ENCODE peak calls at places on chromosomes 3 and 15, in four cellular contexts. V is heart right ventricle, B is right cardiac atrium, Y is lower lobe of right lung. H is an unnamed sample.
A peak's percentile ranks its signal among the peaks of the same experiment; 100 is the strongest.

GRCh38 chr3:104952587-104952986 is 414.1 kb upstream of the ALCAM start:
- DNase-seq in B (no peak), V (no peak), Y (peak; percentile 55), H (no peak)

GRCh38 chr15:43329222-43329959 is 982 bp downstream of the LCMT2 start:
- DNase-seq in B (peak; percentile 39), V (peak; percentile 22), Y (no peak), H (no peak)

GRCh38 chr3:54870423-54870822 is 57.4 kb downstream of the LRTM1 start:
- DNase-seq in B (no peak), V (peak; percentile 16), Y (no peak), H (no peak)

GRCh38 chr3:4078903-4079302 is 224.3 kb upstream of the SETMAR start:
- DNase-seq in Y (no peak), V (no peak), B (no peak), H (no peak)

GRCh38 chr3:57864853-57865252 is 108.7 kb downstream of the SLMAP start:
- DNase-seq in V (no peak), B (no peak), Y (no peak), H (no peak)

GRCh38 chr15:79090487-79091203 is at the start of gene RASGRF1:
- DNase-seq in Y (no peak), B (peak; percentile 47), V (no peak), H (peak; percentile 11)

GRCh38 chr15:84862214-84862975 is 22.1 kb upstream of the SLC28A1 start:
- DNase-seq in V (no peak), B (no peak), Y (no peak), H (no peak)

GRCh38 chr15:38557855-38558713 is 6.5 kb downstream of the RASGRP1 start:
- DNase-seq in V (no peak), Y (no peak), B (no peak), H (no peak)

GRCh38 chr15:52417501-52417900 is 111.2 kb downstream of the MYO5A start:
- DNase-seq in B (no peak), V (no peak), Y (no peak), H (no peak)

GRCh38 chr15:64930778-64931240 is 19.1 kb downstream of the ANKDD1A start:
- DNase-seq in B (no peak), V (no peak), Y (no peak), H (no peak)

GRCh38 chr3:44762170-44762677 is 630 bp downstream of the KIF15 start:
- DNase-seq in Y (no peak), B (no peak), V (no peak), H (no peak)

GRCh38 chr15:68298336-68298735 is 20.8 kb downstream of the FEM1B start:
- DNase-seq in B (no peak), Y (no peak), V (peak; percentile 0), H (peak; percentile 51)

GRCh38 chr3:64152100-64152499 is 73.2 kb downstream of the PRICKLE2 start:
- DNase-seq in V (no peak), Y (no peak), B (no peak), H (no peak)

GRCh38 chr15:98071786-98072185 is 111.3 kb downstream of the ARRDC4 start:
- DNase-seq in V (no peak), Y (no peak), B (no peak), H (no peak)

GRCh38 chr15:34366271-34367043 is 539 bp downstream of the LPCAT4 start:
- DNase-seq in Y (peak; percentile 73), B (peak; percentile 89), V (peak; percentile 75), H (no peak)

GRCh38 chr3:123076496-123077418 is 9.9 kb downstream of the PDIA5 start:
- DNase-seq in B (peak; percentile 87), V (peak; percentile 77), Y (peak; percentile 73), H (peak; percentile 71)

GRCh38 chr3:97736928-97737327 is 27.6 kb upstream of the ARL6 start:
- DNase-seq in Y (no peak), B (no peak), V (no peak), H (no peak)

GRCh38 chr3:144590854-144591253 is 619.2 kb downstream of the DIPK2A start:
- DNase-seq in V (no peak), B (no peak), Y (no peak), H (no peak)

GRCh38 chr3:60841355-60841754 is 409.9 kb downstream of the FHIT start:
- DNase-seq in Y (no peak), B (no peak), V (no peak), H (no peak)

GRCh38 chr15:36938131-36938530 is 162.2 kb downstream of the MEIS2 start:
- DNase-seq in B (no peak), V (no peak), Y (no peak), H (no peak)

GRCh38 chr3:79751703-79752102 is 16.1 kb downstream of the ROBO1 start:
- DNase-seq in V (no peak), Y (no peak), B (no peak), H (no peak)

GRCh38 chr3:21486381-21486935 is 264.6 kb downstream of the ZNF385D start:
- DNase-seq in B (no peak), V (no peak), Y (no peak), H (no peak)

GRCh38 chr3:71817262-71817661 is 32.3 kb upstream of the PROK2 start:
- DNase-seq in Y (no peak), V (no peak), B (no peak), H (no peak)

GRCh38 chr3:98763076-98763475 is at the start of gene ST3GAL6:
- DNase-seq in B (no peak), Y (peak; percentile 48), V (peak; percentile 48), H (no peak)

GRCh38 chr15:89665449-89666146 is 10.3 kb upstream of the KIF7 start:
- DNase-seq in V (peak; percentile 61), Y (peak; percentile 73), B (peak; percentile 91), H (peak; percentile 79)

GRCh38 chr15:89662893-89663673 is 7.8 kb upstream of the KIF7 start:
- DNase-seq in Y (peak; percentile 47), B (peak; percentile 88), V (peak; percentile 57), H (peak; percentile 90)

GRCh38 chr15:89664951-89665350 is 9.7 kb upstream of the KIF7 start:
- DNase-seq in V (no peak), B (no peak), Y (no peak), H (no peak)

GRCh38 chr15:89666147-89666857 is 11.0 kb upstream of the KIF7 start:
- DNase-seq in Y (no peak), V (no peak), B (no peak), H (no peak)

DNA sequence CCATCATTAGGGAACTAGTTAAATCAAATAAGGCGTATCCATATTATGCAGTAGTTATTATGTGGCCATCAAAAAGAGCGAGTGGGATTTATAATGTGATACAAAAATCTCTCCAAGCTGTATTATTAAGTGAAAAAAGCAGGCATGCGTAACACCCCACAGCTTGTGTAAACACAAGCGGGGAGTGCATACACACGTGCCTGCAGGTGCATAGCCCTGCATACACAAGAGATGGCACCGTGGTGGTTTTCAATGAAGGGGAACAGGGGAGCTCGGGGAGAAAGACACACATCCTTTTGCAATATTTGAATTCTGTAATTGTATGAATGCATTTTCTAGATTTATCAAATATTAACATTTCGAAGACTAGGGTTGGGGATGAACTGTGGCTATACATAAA is 9.2 kb upstream of the KIF7 start:
- DNase-seq in Y (no peak), V (no peak), B (no peak), H (no peak)
- H3K27ac ChIP-seq in Y (no peak overlapping the region), V (peak overlapping the region; percentile 89), B (no peak overlapping the region), H (peak overlapping the region; percentile 92)

DNA sequence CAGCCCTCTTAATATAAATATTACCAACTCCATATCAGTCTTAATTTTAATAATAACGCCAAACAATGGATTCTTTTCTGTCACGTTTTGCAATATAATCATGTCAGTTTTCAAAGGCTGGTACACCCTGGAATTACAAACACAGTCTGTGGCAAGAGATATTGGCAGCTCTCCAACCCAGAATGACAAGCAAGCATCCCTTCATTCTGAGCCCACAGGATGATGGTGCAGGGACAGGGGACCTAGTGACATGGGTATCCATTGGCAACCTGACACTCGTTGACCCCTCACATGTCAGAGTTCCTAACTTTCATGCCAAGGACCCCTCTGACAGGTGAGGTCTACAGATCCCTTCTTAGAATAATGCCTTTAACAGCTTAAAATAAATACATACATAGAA is 154.5 kb upstream of the TSC22D2 start:
- DNase-seq in B (no peak), V (peak; percentile 19), Y (no peak), H (no peak)
- H3K27ac ChIP-seq in B (no peak overlapping the region), V (peak overlapping the region; percentile 87), Y (no peak overlapping the region), H (no peak overlapping the region)

GRCh38 chr15:71275098-71275497 is 159.8 kb downstream of the THSD4 start:
- DNase-seq in V (no peak), Y (no peak), B (no peak), H (no peak)

GRCh38 chr15:71271327-71271726 is 156.1 kb downstream of the THSD4 start:
- DNase-seq in Y (no peak), B (no peak), V (no peak), H (no peak)

GRCh38 chr15:71274448-71274798 is 159.2 kb downstream of the THSD4 start:
- DNase-seq in Y (no peak), V (no peak), B (no peak), H (no peak)

GRCh38 chr15:71273731-71274447 is 158.6 kb downstream of the THSD4 start:
- DNase-seq in B (no peak), Y (no peak), V (no peak), H (no peak)

GRCh38 chr15:71272932-71273331 is 157.7 kb downstream of the THSD4 start:
- DNase-seq in B (no peak), V (no peak), Y (no peak), H (no peak)
- H3K27ac ChIP-seq in B (no peak overlapping the region), V (no peak overlapping the region), Y (no peak overlapping the region), H (no peak overlapping the region)

GRCh38 chr3:172048599-172048998 is 9.2 kb downstream of the FNDC3B start:
- DNase-seq in Y (no peak), B (no peak), V (no peak), H (no peak)

GRCh38 chr3:172044833-172045585 is 5.6 kb downstream of the FNDC3B start:
- DNase-seq in V (no peak), B (no peak), Y (no peak), H (no peak)

GRCh38 chr3:172043766-172044165 is 4.4 kb downstream of the FNDC3B start:
- DNase-seq in V (no peak), B (no peak), Y (no peak), H (no peak)

GRCh38 chr3:172047567-172048115 is 8.3 kb downstream of the FNDC3B start:
- DNase-seq in V (no peak), Y (no peak), B (no peak), H (no peak)

DNA sequence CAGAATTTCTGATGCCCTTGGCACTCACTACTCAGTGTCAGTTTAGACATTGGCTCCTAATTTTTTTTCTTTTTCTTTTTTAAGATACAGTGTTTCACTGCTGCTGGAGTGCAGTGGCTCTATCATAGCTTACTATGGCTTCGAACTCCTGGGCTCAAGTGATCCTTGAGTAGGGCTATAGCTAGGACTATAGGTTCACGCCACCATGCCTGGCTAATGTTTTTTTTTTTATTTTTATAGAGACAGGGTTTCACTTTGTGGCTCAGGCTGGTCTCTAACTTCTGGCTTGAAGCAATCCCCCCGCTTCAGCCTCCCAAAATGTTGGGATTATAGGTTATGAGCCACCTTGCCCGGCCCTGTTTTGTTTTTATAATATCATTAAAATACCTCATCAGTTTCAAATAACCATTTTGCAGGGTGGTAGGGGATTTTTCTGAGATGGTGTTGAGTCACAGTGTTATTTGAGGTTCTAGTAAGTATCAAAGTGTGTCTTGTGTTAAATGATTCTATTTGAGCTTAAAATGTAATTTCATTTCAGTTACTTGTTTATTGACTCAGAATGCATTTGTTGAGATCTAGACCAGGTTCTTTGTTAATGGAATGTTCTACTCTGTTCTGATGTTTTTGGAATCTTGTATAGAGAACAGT is 7.0 kb downstream of the FNDC3B start:
- DNase-seq in V (no peak), Y (no peak), B (no peak), H (no peak)
- H3K27ac ChIP-seq in V (no peak overlapping the region), Y (no peak overlapping the region), B (no peak overlapping the region), H (peak overlapping the region; percentile 29)

H was measured in right atrium auricular region.